ENCODE peak calls at places on chromosomes 16 and 17, in nine cellular contexts. E is T-helper 1 cell; D is NCI-H2029; B is mammary epithelial cell; A is activated naive CD4-positive, alpha-beta T cell treated with anti-CD3 and anti-CD28 coated beads, Interleukin-2, amount 50 U/mL, for 72 hours; X is pons; O is LHCN-M2; G is globus pallidus; M is Peyer's patch. N is an unnamed sample.

GRCh38 chr17:63295288-63295687 is 150.8 kb downstream of the CYB561 start:
- DNase-seq in E (no peak), D (no peak), B (no peak), A (no peak), X (no peak), O (no peak), G (no peak), M (no peak), N (no peak)

GRCh38 chr17:60754057-60754604 is 76.5 kb downstream of the BCAS3 start:
- DNase-seq in E (no peak), D (no peak), B (no peak), A (no peak), X (no peak), O (no peak), G (no peak), M (no peak), N (no peak)

GRCh38 chr16:17205279-17206139 is 265.3 kb downstream of the XYLT1 start:
- DNase-seq in E (no peak), D (peak), B (no peak), A (no peak), X (peak), O (no peak), G (peak), M (no peak), N (no peak)

GRCh38 chr16:23500212-23500865 is 10.0 kb downstream of the GGA2 start:
- DNase-seq in E (no peak), D (no peak), B (no peak), A (no peak), X (no peak), O (no peak), G (no peak), M (no peak), N (peak)

GRCh38 chr17:16442141-16442540 is 26.8 kb downstream of the TRPV2 start:
- DNase-seq in E (no peak), D (no peak), B (no peak), A (no peak), X (no peak), O (peak), G (no peak), M (no peak), N (no peak)

GRCh38 chr16:30561212-30561816 is 3.1 kb upstream of the ZNF764 start:
- DNase-seq in E (no peak), D (no peak), B (no peak), A (no peak), X (no peak), O (no peak), G (no peak), M (peak), N (no peak)

GRCh38 chr17:39553326-39553945 is 54.3 kb downstream of the NEUROD2 start:
- DNase-seq in E (no peak), D (no peak), B (peak), A (no peak), X (no peak), O (peak), G (no peak), M (no peak), N (peak)

GRCh38 chr16:7399296-7399695 is 66.7 kb downstream of the RBFOX1 start:
- DNase-seq in E (no peak), D (no peak), B (no peak), A (no peak), X (no peak), O (no peak), G (no peak), M (no peak), N (no peak)

GRCh38 chr17:79803997-79804855 is 7.3 kb upstream of the CBX8 start:
- DNase-seq in E (no peak), D (no peak), B (no peak), A (peak), X (no peak), O (no peak), G (no peak), M (peak), N (peak)

GRCh38 chr16:89923640-89924297 is 627 bp downstream of the TUBB3 start:
- DNase-seq in E (no peak), D (no peak), B (no peak), A (no peak), X (no peak), O (no peak), G (no peak), M (peak), N (no peak)

N was measured in erythroblast.